ENCODE peak calls at places on chromosome 16, in nine cellular contexts. U is endodermal cell; D is coronary artery; E is activated T-helper 9 cell treated with anti-CD3 and anti-CD28 coated beads, Interleukin-2, amount 50 U/mL, for 16 hours; A is glutamatergic neuron; L is HT-29; F is activated CD8-positive, alpha-beta memory T cell treated with anti-CD3 and anti-CD28 coated beads for 1 hour; C is naive B cell; O is stimulated activated CD4-positive, alpha-beta T cell treated with anti-CD3 and anti-CD28 coated beads, Interleukin-2, amount 100 ng/mL, for 4 hours. R is an unnamed sample.

GRCh38 chr16:56774009-56774408 is 44.1 kb downstream of the NUP93 start:
- DNase-seq in E (no peak), U (no peak), L (no peak), O (no peak), A (no peak), F (no peak), D (no peak), C (no peak), R (no peak)

GRCh38 chr16:72963921-72964320 is 84.0 kb downstream of the ZFHX3 start:
- DNase-seq in F (no peak), O (no peak), E (no peak), U (no peak), A (no peak), L (no peak), D (no peak), C (no peak), R (no peak)

GRCh38 chr16:17342031-17342430 is 128.7 kb downstream of the XYLT1 start:
- DNase-seq in F (no peak), E (no peak), C (no peak), O (no peak), D (no peak), L (no peak), A (no peak), U (no peak), R (no peak)

GRCh38 chr16:21283521-21284289 is 5.6 kb upstream of the CRYM start:
- DNase-seq in F (no peak), D (no peak), E (no peak), L (no peak), A (peak), U (peak), O (no peak), C (peak), R (peak)

GRCh38 chr16:4762205-4762604 is 4.8 kb downstream of the ZNF500 start:
- DNase-seq in L (no peak), D (no peak), A (no peak), O (no peak), U (no peak), F (no peak), E (no peak), C (no peak), R (no peak)

GRCh38 chr16:88456356-88457292 is 3.5 kb downstream of the ZFPM1 start:
- DNase-seq in L (no peak), F (no peak), U (no peak), O (peak), A (no peak), C (no peak), D (no peak), E (peak), R (no peak)

GRCh38 chr16:28291651-28292626 is at the start of gene SBK1:
- DNase-seq in A (peak), D (no peak), U (peak), O (peak), C (peak), L (peak), F (peak), E (peak), R (peak)

GRCh38 chr16:55043499-55043898 is 112.8 kb downstream of the IRX5 start:
- DNase-seq in U (peak), C (no peak), E (no peak), F (no peak), A (no peak), O (no peak), L (no peak), D (peak), R (no peak)

GRCh38 chr16:56113223-56113622 is 78.1 kb upstream of the GNAO1 start:
- DNase-seq in C (no peak), U (peak), A (no peak), E (no peak), O (no peak), L (no peak), F (no peak), D (no peak), R (no peak)

GRCh38 chr16:89924925-89925307 is 1.8 kb downstream of the TUBB3 start:
- DNase-seq in C (no peak), O (no peak), L (no peak), U (peak), A (no peak), D (no peak), F (no peak), E (no peak), R (no peak)

GRCh38 chr16:73735018-73735417 is 561.6 kb upstream of the PSMD7 start:
- DNase-seq in C (no peak), U (no peak), F (no peak), L (no peak), E (no peak), D (no peak), A (no peak), O (no peak), R (no peak)

GRCh38 chr16:53056528-53056881 is 1.7 kb downstream of the CHD9 start:
- DNase-seq in E (no peak), O (no peak), U (no peak), F (no peak), D (no peak), A (no peak), C (no peak), L (no peak), R (peak)

GRCh38 chr16:17451835-17452234 is 18.9 kb downstream of the XYLT1 start:
- DNase-seq in U (no peak), L (no peak), F (no peak), O (no peak), E (no peak), C (peak), D (no peak), A (no peak), R (no peak)

GRCh38 chr16:54647216-54647615 is 283.4 kb upstream of the IRX5 start:
- DNase-seq in C (no peak), O (no peak), U (no peak), F (no peak), E (no peak), A (no peak), L (no peak), D (no peak), R (no peak)

GRCh38 chr16:58628845-58629680 is 563 bp downstream of the CNOT1 start:
- DNase-seq in E (peak), O (no peak), D (peak), F (no peak), U (peak), L (peak), A (peak), C (peak), R (no peak)

GRCh38 chr16:51051671-51052070 is 99.4 kb downstream of the SALL1 start:
- DNase-seq in C (no peak), L (no peak), O (no peak), E (no peak), D (no peak), U (no peak), F (no peak), A (no peak), R (no peak)

GRCh38 chr16:72791786-72792185 is 256.1 kb downstream of the ZFHX3 start:
- DNase-seq in U (no peak), O (no peak), F (no peak), A (no peak), E (no peak), L (no peak), D (no peak), C (no peak), R (no peak)

GRCh38 chr16:23748630-23749029 is 6.2 kb upstream of the CHP2 start:
- DNase-seq in U (no peak), O (no peak), D (no peak), C (no peak), E (no peak), A (no peak), L (no peak), F (no peak), R (no peak)

GRCh38 chr16:11768850-11769249 is 26.2 kb upstream of the TXNDC11 start:
- DNase-seq in O (no peak), F (no peak), L (no peak), E (no peak), A (no peak), U (no peak), D (no peak), C (peak), R (no peak)

GRCh38 chr16:149024-149675 is 3.3 kb upstream of the HBZ start:
- DNase-seq in D (no peak), L (no peak), E (no peak), A (no peak), U (no peak), F (no peak), C (no peak), O (no peak), R (peak)

GRCh38 chr16:48617711-48618148 is 7.8 kb upstream of the N4BP1 start:
- DNase-seq in E (no peak), D (no peak), L (no peak), C (no peak), O (no peak), U (no peak), F (no peak), A (no peak), R (peak)

GRCh38 chr16:14321542-14321941 is 250.4 kb downstream of the MRTFB start:
- DNase-seq in U (no peak), A (no peak), L (no peak), O (no peak), C (no peak), D (no peak), F (no peak), E (no peak), R (no peak)

GRCh38 chr16:12268602-12269001 is 292.1 kb downstream of the SNX29 start:
- DNase-seq in C (no peak), D (no peak), U (no peak), F (no peak), L (no peak), A (no peak), O (no peak), E (no peak), R (no peak)